ENCODE peak calls at places on chromosomes 5 and 9, in four cellular contexts. U, E, G and V are unnamed samples.

GRCh38 chr9:127569819-127570401 is 42.2 kb upstream of the STXBP1 start:
- DNase-seq in E (no peak), G (peak), U (no peak), V (peak)

GRCh38 chr9:22457448-22457847 is 10.8 kb downstream of the DMRTA1 start:
- DNase-seq in E (no peak), G (peak), U (no peak), V (no peak)

GRCh38 chr5:115424030-115424429 is 120.5 kb downstream of the FEM1C start:
- DNase-seq in U (no peak), E (no peak), G (no peak), V (no peak)

GRCh38 chr9:129595323-129595741 is 25.6 kb downstream of the C9orf50 start:
- DNase-seq in U (no peak), G (no peak), E (no peak), V (no peak)

GRCh38 chr9:14993061-14993800 is 83.0 kb upstream of the FREM1 start:
- DNase-seq in E (peak), G (no peak), U (peak), V (peak)

GRCh38 chr5:101543780-101544179 is 640.7 kb upstream of the ST8SIA4 start:
- DNase-seq in E (no peak), G (no peak), U (no peak), V (no peak)

GRCh38 chr5:157912621-157913325 is 53.8 kb upstream of the CLINT1 start:
- DNase-seq in E (no peak), G (peak), U (no peak), V (peak)

GRCh38 chr5:142276517-142276916 is 48.3 kb downstream of the SPRY4 start:
- DNase-seq in G (no peak), E (no peak), U (no peak), V (no peak)

GRCh38 chr5:142924135-142924883 is 154.1 kb downstream of the ARHGAP26 start:
- DNase-seq in G (no peak), U (no peak), E (no peak), V (peak)

GRCh38 chr9:125843646-125844045 is 96.5 kb downstream of the PBX3 start:
- DNase-seq in E (no peak), U (no peak), G (no peak), V (no peak)

GRCh38 chr5:1430121-1430795 is 15.0 kb downstream of the SLC6A3 start:
- DNase-seq in E (no peak), G (no peak), U (peak), V (no peak)

GRCh38 chr5:78649220-78649700 is 688 bp upstream of the LHFPL2 start:
- DNase-seq in U (no peak), E (no peak), G (peak), V (no peak)

GRCh38 chr9:136693490-136694162 is 6.4 kb upstream of the AGPAT2 start:
- DNase-seq in U (no peak), E (no peak), G (peak), V (no peak)

GRCh38 chr9:118529210-118529609 is 825.0 kb downstream of the TLR4 start:
- DNase-seq in U (no peak), G (no peak), E (no peak), V (peak)

GRCh38 chr5:106269252-106269843 is 1401.4 kb downstream of the EFNA5 start:
- DNase-seq in E (no peak), G (peak), U (no peak), V (peak)

GRCh38 chr5:150141544-150142188 is 14.0 kb downstream of the PDGFRB start:
- DNase-seq in E (no peak), G (no peak), U (no peak), V (no peak)

GRCh38 chr5:136522217-136522956 is 157.0 kb upstream of the TRPC7 start:
- DNase-seq in G (no peak), U (no peak), E (no peak), V (no peak)

GRCh38 chr5:35247645-35248034 is 17.4 kb upstream of the PRLR start:
- DNase-seq in G (no peak), E (no peak), U (no peak), V (peak)

GRCh38 chr5:60763061-60763460 is 63.1 kb upstream of the DEPDC1B start:
- DNase-seq in E (no peak), U (no peak), G (no peak), V (no peak)

GRCh38 chr9:88443480-88444113 is 55.4 kb downstream of the SPIN1 start:
- DNase-seq in U (no peak), G (no peak), E (no peak), V (no peak)

GRCh38 chr5:10250804-10251276 is 760 bp downstream of the CCT5 start:
- DNase-seq in G (peak), E (no peak), U (no peak), V (peak)

GRCh38 chr9:95783426-95783975 is 92.0 kb upstream of the ERCC6L2 start:
- DNase-seq in U (no peak), G (no peak), E (no peak), V (no peak)

GRCh38 chr9:80285325-80285724 is 713.6 kb downstream of the TLE4 start:
- DNase-seq in U (no peak), E (no peak), G (peak), V (no peak)

GRCh38 chr9:104700306-104700705 is 6.0 kb downstream of the OR13D1 start:
- DNase-seq in G (no peak), E (no peak), U (no peak), V (no peak)

GRCh38 chr5:600551-601541 is 11.3 kb upstream of the CEP72 start:
- DNase-seq in G (peak), E (no peak), U (peak), V (no peak)

GRCh38 chr5:150801117-150801927 is 22.8 kb downstream of the SMIM3 start:
- DNase-seq in E (peak), U (no peak), G (peak), V (peak)

GRCh38 chr9:31210982-31211570 is 1173.4 kb upstream of the ACO1 start:
- DNase-seq in E (no peak), U (no peak), G (no peak), V (no peak)

GRCh38 chr5:142109356-142110045 is 922 bp downstream of the NDFIP1 start:
- DNase-seq in E (peak), G (peak), U (no peak), V (no peak)

GRCh38 chr5:109700516-109701174 is 10.9 kb downstream of the MAN2A1 start:
- DNase-seq in G (no peak), U (no peak), E (no peak), V (no peak)